ENCODE peak calls at places on chromosomes 1 and 21, in six cellular contexts. R is WERI-Rb-1, H is transverse colon, X is cardiac fibroblast, B is IMR-90, P is nephron progenitor cell. C is an unnamed sample.

GRCh38 chr1:170164103-170164763 is 18.5 kb downstream of the NTMT2 start:
- DNase-seq in H (no peak), R (no peak), B (no peak), X (no peak), P (no peak), C (no peak)

GRCh38 chr1:218582646-218583045 is 237.5 kb downstream of the TGFB2 start:
- DNase-seq in R (no peak), B (no peak), H (no peak), P (no peak), X (no peak), C (no peak)

GRCh38 chr1:79353224-79353623 is 346.7 kb upstream of the ADGRL4 start:
- DNase-seq in P (peak), X (peak), H (no peak), R (peak), B (peak), C (peak)

GRCh38 chr1:220189750-220190347 is 82.4 kb downstream of the RAB3GAP2 start:
- DNase-seq in B (peak), R (no peak), H (no peak), P (no peak), X (peak), C (peak)

GRCh38 chr21:33856893-33857527 is 58.6 kb downstream of the ATP5PO start:
- DNase-seq in X (no peak), R (no peak), H (no peak), B (no peak), P (no peak), C (no peak)

GRCh38 chr1:100538935-100539835 is 1.2 kb downstream of the GPR88 start:
- DNase-seq in X (peak), B (peak), R (peak), P (peak), H (no peak), C (no peak)

GRCh38 chr1:231986631-231987291 is 360.2 kb downstream of the DISC1 start:
- DNase-seq in R (no peak), B (peak), P (no peak), X (peak), H (no peak), C (no peak)

GRCh38 chr1:171984262-171984661 is 143.0 kb downstream of the DNM3 start:
- DNase-seq in H (peak), P (no peak), X (no peak), B (no peak), R (no peak), C (no peak)

GRCh38 chr1:193066606-193067005 is 7.2 kb downstream of the RO60 start:
- DNase-seq in R (no peak), P (no peak), H (no peak), B (no peak), X (no peak), C (no peak)

GRCh38 chr1:18972991-18973390 is 16.5 kb upstream of the IFFO2 start:
- DNase-seq in H (no peak), P (no peak), R (no peak), B (peak), X (peak), C (no peak)

GRCh38 chr1:30929944-30930525 is 21.5 kb upstream of the SDC3 start:
- DNase-seq in H (no peak), B (no peak), P (no peak), R (no peak), X (no peak), C (no peak)

GRCh38 chr1:220430059-220430458 is 97.9 kb upstream of the MARK1 start:
- DNase-seq in B (no peak), P (peak), H (no peak), X (no peak), R (no peak), C (no peak)

GRCh38 chr1:71780681-71781080 is 501.7 kb downstream of the NEGR1 start:
- DNase-seq in X (peak), R (no peak), P (no peak), B (peak), H (no peak), C (no peak)

GRCh38 chr1:222189218-222189617 is 358.7 kb downstream of the HHIPL2 start:
- DNase-seq in H (no peak), R (no peak), B (no peak), X (no peak), P (no peak), C (no peak)

GRCh38 chr1:222182641-222183040 is 365.3 kb downstream of the HHIPL2 start:
- DNase-seq in X (peak), B (peak), R (no peak), P (no peak), H (no peak), C (no peak)

DNA sequence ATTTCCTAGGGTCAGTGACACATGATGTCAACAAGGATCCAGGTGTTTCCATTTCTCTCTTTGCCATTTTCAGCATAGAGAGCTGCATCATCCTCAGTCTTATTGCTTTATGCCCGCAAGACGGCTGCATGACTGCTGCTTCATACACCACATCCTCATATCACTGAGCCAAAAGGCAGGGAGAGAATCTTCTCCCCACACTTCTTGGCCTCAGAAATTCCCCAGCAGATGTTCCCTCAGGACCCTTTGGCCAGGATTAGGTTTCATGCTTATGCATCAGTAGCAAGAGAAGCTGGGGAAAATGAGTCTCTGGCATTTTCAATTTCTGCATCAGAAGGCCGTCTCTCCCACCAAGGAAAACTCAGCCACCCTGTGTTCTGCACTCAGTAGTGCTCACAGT is 360.3 kb downstream of the HHIPL2 start:
- DNase-seq in H (no peak), R (no peak), X (no peak), B (no peak), P (no peak), C (no peak)
- TF ChIP-seq CTCF in H (no peak), R (no peak), X (no peak), B (no peak), P (no peak), C (no peak)

GRCh38 chr1:6448749-6449631 is 17.0 kb downstream of the TNFRSF25 start:
- DNase-seq in X (no peak), B (no peak), R (no peak), H (peak), P (peak), C (no peak)
- TF ChIP-seq CTCF in X (no peak), B (peak), R (no peak), H (no peak), P (no peak), C (no peak)

DNA sequence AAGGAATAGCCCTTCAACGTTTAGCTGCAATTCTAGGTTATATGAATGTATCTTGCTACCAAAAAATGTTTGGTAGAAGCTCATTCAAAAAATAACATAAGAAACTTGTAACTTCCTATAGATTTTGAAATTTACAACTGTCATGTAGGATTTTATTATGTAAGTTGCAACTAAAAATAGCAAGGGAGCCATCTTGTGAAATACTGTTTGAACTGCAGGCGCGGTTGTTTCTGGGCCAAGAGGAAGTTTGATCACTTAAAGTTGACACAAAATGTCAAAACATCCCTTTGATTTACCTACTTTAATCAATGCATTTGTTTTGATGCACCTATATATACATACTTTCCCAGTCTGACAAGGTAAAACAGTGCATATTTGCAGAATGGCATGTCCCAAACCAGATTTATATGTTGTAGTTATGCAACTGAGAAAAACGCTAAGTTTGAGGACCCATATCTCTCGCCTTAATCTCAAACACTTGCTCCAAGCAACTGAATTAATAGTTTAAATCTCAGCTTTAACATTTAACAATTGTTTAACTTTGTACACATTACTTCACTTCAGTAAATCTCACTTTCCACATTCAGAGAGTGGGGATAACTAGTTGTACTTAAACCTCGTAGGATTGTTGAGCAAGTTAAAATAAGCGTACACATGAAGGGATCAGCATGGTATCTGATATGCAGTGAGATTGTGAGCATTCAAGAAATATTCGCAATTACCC is 63.9 kb downstream of the KCNK2 start:
- DNase-seq in P (peak), X (peak), B (peak), H (peak), R (peak), C (peak)
- TF ChIP-seq CTCF in P (peak), X (peak), B (peak), H (peak), R (peak), C (peak)

GRCh38 chr21:37087188-37087587 is 14.1 kb downstream of the TTC3 start:
- DNase-seq in B (peak), P (no peak), X (peak), H (no peak), R (peak), C (peak)
- TF ChIP-seq CTCF in B (peak), P (no peak), X (peak), H (peak), R (peak), C (peak)

GRCh38 chr1:28112388-28113311 is 24.2 kb upstream of the EYA3 start:
- DNase-seq in R (peak), X (peak), P (no peak), B (peak), H (peak), C (no peak)
- TF ChIP-seq CTCF in R (peak), X (peak), P (no peak), B (peak), H (peak), C (peak)

DNA sequence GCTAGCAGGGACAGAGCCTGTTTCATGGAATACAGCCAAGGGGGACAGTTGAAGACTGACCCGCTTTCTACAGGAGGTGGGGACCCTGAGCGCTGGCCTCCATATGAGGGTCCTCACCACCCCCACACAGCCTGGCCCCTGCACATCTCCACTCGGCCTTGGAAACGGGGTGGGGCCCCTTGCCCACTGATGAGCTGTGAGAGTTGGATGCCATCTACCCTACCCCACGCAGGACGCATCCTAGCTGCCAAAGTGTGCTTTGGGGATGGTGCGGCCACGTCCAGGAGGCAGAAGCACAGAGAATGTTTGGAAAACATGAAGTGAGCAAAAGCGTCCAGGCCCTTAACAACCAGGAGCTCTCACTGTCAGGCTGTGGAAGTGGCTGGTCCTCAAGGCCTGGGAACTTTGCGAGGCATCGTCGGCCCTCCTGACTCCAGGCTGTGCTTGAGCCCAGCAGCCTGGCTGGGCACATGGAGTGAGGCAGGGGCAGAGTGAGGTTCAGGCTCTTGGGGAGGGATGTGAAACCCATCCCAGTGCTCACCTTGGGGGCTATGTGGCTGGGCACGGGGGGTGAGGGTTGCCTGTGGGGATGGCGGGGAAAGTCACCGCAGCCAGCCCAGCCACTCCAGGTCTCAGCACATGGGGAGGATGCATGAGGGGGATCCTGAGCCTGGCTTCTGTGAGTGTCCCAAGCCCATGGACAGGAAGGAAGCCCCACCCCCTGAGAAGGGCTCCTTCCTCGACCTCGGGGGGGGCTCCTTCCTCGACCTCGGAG is 14.8 kb downstream of the ACTRT2 start:
- DNase-seq in H (no peak), R (no peak), B (no peak), X (no peak), P (no peak), C (no peak)
- TF ChIP-seq CTCF in H (no peak), R (no peak), B (no peak), X (no peak), P (no peak), C (no peak)

DNA sequence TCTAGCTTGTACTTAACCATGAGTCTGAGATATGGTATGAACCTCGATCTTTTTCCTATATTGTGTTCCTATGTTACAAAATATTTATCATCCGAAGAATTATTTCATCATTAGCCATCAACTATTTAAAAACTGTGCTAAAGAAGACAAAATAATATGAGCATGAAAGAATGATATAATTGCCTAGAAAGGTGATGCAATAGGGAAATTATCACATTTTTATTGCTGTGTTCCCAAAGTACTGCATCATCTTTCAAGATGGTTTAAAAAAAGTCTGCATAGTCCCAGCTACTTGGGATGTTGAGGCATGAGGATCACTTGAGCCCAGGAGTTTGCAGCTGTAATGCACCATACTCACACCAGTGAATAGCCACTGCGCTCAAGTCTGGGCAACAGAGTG is 126.7 kb downstream of the APP start:
- DNase-seq in P (no peak), R (no peak), H (no peak), B (no peak), X (no peak), C (no peak)
- TF ChIP-seq CTCF in P (no peak), R (no peak), H (no peak), B (no peak), X (no peak), C (no peak)